ENCODE peak calls at places on chromosomes 16 and 17, in four cellular contexts. X is NCI-H1105 treated with DMSO at 0.1 percent for 48 hours; Y is WERI-Rb-1; N is activated CD4-positive, alpha-beta memory T cell treated with anti-CD3 and anti-CD28 coated beads for 36 hours. B is an unnamed sample.
A peak's percentile ranks its signal among the peaks of the same experiment; 100 is the strongest.

GRCh38 chr16:74297296-74297665 is 667 bp downstream of the PSMD7 start:
- DNase-seq in X (no peak), Y (no peak), N (peak; percentile 62), B (peak; percentile 31)

GRCh38 chr17:17523001-17523713 is 27.0 kb upstream of the RASD1 start:
- DNase-seq in X (peak; percentile 66), Y (peak; percentile 86), N (no peak), B (peak; percentile 76)

GRCh38 chr17:65191805-65192740 is 54.9 kb downstream of the RGS9 start:
- DNase-seq in X (no peak), Y (no peak), N (peak; percentile 51), B (no peak)

GRCh38 chr17:49996121-49996494 is 1.1 kb upstream of the DLX3 start:
- DNase-seq in X (no peak), Y (peak; percentile 12), N (no peak), B (no peak)

GRCh38 chr17:59067756-59068155 is 38.9 kb downstream of the TRIM37 start:
- DNase-seq in X (no peak), Y (no peak), N (no peak), B (no peak)

GRCh38 chr17:2176484-2177175 is 121.7 kb downstream of the HIC1 start:
- DNase-seq in X (no peak), Y (peak; percentile 44), N (no peak), B (no peak)

GRCh38 chr16:89602273-89602951 is 11.0 kb upstream of the DPEP1 start:
- DNase-seq in X (peak; percentile 8), Y (peak; percentile 74), N (peak; percentile 81), B (peak; percentile 45)

GRCh38 chr16:69747115-69747514 is 7.6 kb downstream of the NOB1 start:
- DNase-seq in X (no peak), Y (peak; percentile 73), N (no peak), B (no peak)

GRCh38 chr17:17114592-17115225 is 72.5 kb downstream of the MPRIP start:
- DNase-seq in X (no peak), Y (no peak), N (peak; percentile 65), B (no peak)

GRCh38 chr17:37742762-37743611 is 1.9 kb downstream of the HNF1B start:
- DNase-seq in X (no peak), Y (no peak), N (peak; percentile 13), B (no peak)

GRCh38 chr17:48429638-48430586 is at the start of gene SKAP1:
- DNase-seq in X (no peak), Y (no peak), N (peak; percentile 73), B (no peak)

GRCh38 chr16:68237243-68238028 is 1.5 kb upstream of the ESRP2 start:
- DNase-seq in X (peak; percentile 53), Y (no peak), N (peak; percentile 95), B (peak; percentile 96)

GRCh38 chr17:82179412-82179811 is 33.2 kb downstream of the CCDC57 start:
- DNase-seq in X (no peak), Y (no peak), N (no peak), B (no peak)

GRCh38 chr17:77535892-77536291 is 395.1 kb downstream of the SEC14L1 start:
- DNase-seq in X (no peak), Y (no peak), N (peak; percentile 26), B (no peak)

GRCh38 chr17:36884495-36885160 is 52.6 kb upstream of the LHX1 start:
- DNase-seq in X (no peak), Y (no peak), N (no peak), B (no peak)

GRCh38 chr17:19549746-19550623 is 16.3 kb downstream of the SLC47A1 start:
- DNase-seq in X (no peak), Y (no peak), N (no peak), B (no peak)

B was measured in COR-L47.